ENCODE peak calls at places on chromosome 21, in six cellular contexts. Y is heart left ventricle, F is body of pancreas, X is adrenal gland, O is IMR-90, R is NB4. A is an unnamed sample.

GRCh38 chr21:42336065-42336464 is 14.7 kb downstream of the TFF2 start:
- DNase-seq in Y (no peak), F (no peak), X (peak; percentile 11), O (peak; percentile 19), R (no peak), A (no peak)

GRCh38 chr21:29904359-29905282 is 35.2 kb downstream of the GRIK1 start:
- DNase-seq in Y (no peak), F (no peak), X (no peak), O (no peak), R (no peak), A (no peak)

GRCh38 chr21:14923468-14923867 is 141.3 kb downstream of the NRIP1 start:
- DNase-seq in Y (no peak), F (no peak), X (no peak), O (peak; percentile 63), R (no peak), A (no peak)

GRCh38 chr21:14874379-14874778 is 190.4 kb downstream of the NRIP1 start:
- DNase-seq in Y (no peak), F (no peak), X (no peak), O (no peak), R (no peak), A (no peak)

GRCh38 chr21:29449306-29449940 is 150.7 kb downstream of the BACH1 start:
- DNase-seq in Y (no peak), F (no peak), X (no peak), O (no peak), R (no peak), A (no peak)

GRCh38 chr21:36859744-36860501 is 106.5 kb downstream of the HLCS start:
- DNase-seq in Y (peak; percentile 86), F (peak; percentile 90), X (peak; percentile 84), O (peak; percentile 29), R (peak; percentile 90), A (peak; percentile 60)

GRCh38 chr21:16058896-16059295 is 329.1 kb downstream of the USP25 start:
- DNase-seq in Y (no peak), F (no peak), X (no peak), O (no peak), R (no peak), A (no peak)

GRCh38 chr21:31901342-31901741 is 28.5 kb downstream of the HUNK start:
- DNase-seq in Y (no peak), F (peak; percentile 82), X (no peak), O (no peak), R (no peak), A (no peak)

GRCh38 chr21:36684957-36685714 is 13.8 kb upstream of the SIM2 start:
- DNase-seq in Y (no peak), F (no peak), X (no peak), O (no peak), R (no peak), A (no peak)

GRCh38 chr21:42472521-42472920 is 23.5 kb downstream of the RSPH1 start:
- DNase-seq in Y (no peak), F (no peak), X (peak; percentile 25), O (no peak), R (no peak), A (peak; percentile 58)

GRCh38 chr21:45974073-45975016 is 7.2 kb upstream of the COL6A1 start:
- DNase-seq in Y (peak; percentile 76), F (peak; percentile 32), X (peak; percentile 70), O (peak; percentile 82), R (peak; percentile 53), A (peak; percentile 93)

GRCh38 chr21:41368361-41369104 is 6.7 kb downstream of the MX2 start:
- DNase-seq in Y (no peak), F (peak; percentile 10), X (no peak), O (no peak), R (no peak), A (no peak)

GRCh38 chr21:36688324-36688723 is 10.6 kb upstream of the SIM2 start:
- DNase-seq in Y (no peak), F (no peak), X (no peak), O (no peak), R (no peak), A (no peak)

GRCh38 chr21:42366292-42367010 is at the start of gene TFF1:
- DNase-seq in Y (no peak), F (no peak), X (peak; percentile 79), O (peak; percentile 10), R (no peak), A (no peak)

GRCh38 chr21:46219591-46220239 is 8.9 kb downstream of the LSS start:
- DNase-seq in Y (no peak), F (no peak), X (no peak), O (no peak), R (no peak), A (no peak)

GRCh38 chr21:36542312-36543101 is 62.6 kb upstream of the CLDN14 start:
- DNase-seq in Y (no peak), F (no peak), X (peak; percentile 28), O (no peak), R (no peak), A (peak; percentile 66)

GRCh38 chr21:38729745-38730401 is 75.9 kb upstream of the ETS2 start:
- DNase-seq in Y (no peak), F (no peak), X (no peak), O (peak; percentile 9), R (no peak), A (no peak)

GRCh38 chr21:38735807-38736206 is 69.9 kb upstream of the ETS2 start:
- DNase-seq in Y (no peak), F (no peak), X (no peak), O (no peak), R (no peak), A (no peak)

GRCh38 chr21:38733973-38734546 is 71.7 kb upstream of the ETS2 start:
- DNase-seq in Y (peak; percentile 85), F (peak; percentile 86), X (peak; percentile 96), O (peak; percentile 80), R (peak; percentile 72), A (peak; percentile 89)
- H3K4me3 ChIP-seq in Y (peak overlapping the region; percentile 38), F (no peak overlapping the region), X (no peak overlapping the region), O (peak overlapping the region; percentile 43), R (peak overlapping the region; percentile 57), A (no peak overlapping the region)

GRCh38 chr21:38806942-38807284 is 1.2 kb downstream of the ETS2 start:
- DNase-seq in Y (no peak), F (no peak), X (no peak), O (peak; percentile 49), R (no peak), A (no peak)

GRCh38 chr21:38804617-38805281 is 980 bp upstream of the ETS2 start:
- DNase-seq in Y (peak; percentile 81), F (peak; percentile 72), X (peak; percentile 87), O (peak; percentile 54), R (peak; percentile 62), A (peak; percentile 95)

GRCh38 chr21:38806153-38806941 is 618 bp downstream of the ETS2 start:
- DNase-seq in Y (peak; percentile 49), F (peak; percentile 45), X (no peak), O (no peak), R (peak; percentile 55), A (no peak)

GRCh38 chr21:38804030-38804616 is 1.6 kb upstream of the ETS2 start:
- DNase-seq in Y (no peak), F (no peak), X (no peak), O (peak; percentile 60), R (no peak), A (no peak)

DNA sequence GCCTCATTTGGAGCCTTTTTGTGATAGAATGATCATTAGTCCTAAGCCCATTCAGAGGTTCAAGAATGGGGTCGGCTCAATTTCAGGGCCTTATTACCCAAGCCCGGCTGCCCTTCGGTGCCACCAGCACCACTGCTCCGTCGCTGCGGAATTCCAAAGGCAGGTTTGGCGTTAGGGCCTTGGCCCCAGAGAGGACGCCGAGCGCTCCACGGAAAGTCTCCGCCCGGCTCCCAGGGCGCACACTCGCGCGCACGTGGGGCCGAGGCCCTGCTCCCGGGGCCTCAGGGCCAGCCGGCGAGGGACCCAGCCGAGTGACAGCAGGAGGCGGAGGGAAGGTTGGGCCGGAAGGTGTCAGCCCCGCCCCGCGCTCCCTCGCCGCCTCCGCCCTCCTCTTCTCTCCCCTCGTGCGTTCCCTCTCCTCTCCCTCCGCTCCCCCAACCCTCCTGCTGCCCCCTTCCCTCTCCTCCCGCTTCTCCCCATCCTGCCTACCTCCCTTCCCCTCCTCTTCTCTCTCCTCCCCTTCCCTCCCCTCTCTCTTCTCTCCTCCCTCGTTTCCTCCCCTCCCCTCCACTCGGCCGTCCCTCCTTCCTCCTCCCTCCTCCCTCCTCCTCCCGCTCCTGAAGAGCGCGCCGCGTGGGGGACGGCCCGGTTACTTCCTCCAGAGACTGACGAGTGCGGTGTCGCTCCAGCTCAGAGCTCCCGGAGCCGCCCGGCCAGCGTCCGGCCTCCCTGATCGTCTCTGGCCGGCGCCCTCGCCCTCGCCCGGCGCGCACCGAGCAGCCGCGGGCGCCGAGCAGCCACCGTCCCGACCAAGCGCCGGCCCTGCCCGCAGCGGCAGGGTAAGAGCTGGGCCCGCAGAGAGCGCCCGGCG is at the start of gene ETS2:
- DNase-seq in Y (peak; percentile 95), F (peak; percentile 87), X (peak; percentile 92), O (peak; percentile 92), R (peak; percentile 95), A (peak; percentile 98)
- TF ChIP-seq POLR2A in Y (peak; percentile 93), F (peak; percentile 89), X (peak; percentile 97), O (peak; percentile 98), R (peak; percentile 59), A (peak; percentile 87)

DNA sequence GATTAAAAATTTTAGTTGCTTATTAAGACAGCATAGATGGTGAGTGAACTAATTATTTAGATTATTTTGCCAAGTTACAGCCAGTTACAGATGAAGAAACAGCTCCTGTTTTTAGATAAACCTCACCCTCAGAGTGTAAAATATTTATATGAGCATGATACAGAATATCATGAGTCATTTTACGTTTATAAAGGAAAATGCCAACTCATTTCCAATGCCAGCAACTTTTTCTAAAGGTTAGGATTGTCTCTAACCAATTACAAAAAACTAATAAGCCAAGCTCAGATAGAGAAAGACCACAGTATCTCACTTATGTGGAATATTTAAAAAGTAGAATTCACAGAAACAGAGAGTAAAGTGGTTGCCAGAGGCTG is 590.1 kb downstream of the LTN1 start:
- DNase-seq in Y (no peak), F (no peak), X (no peak), O (peak; percentile 47), R (no peak), A (no peak)
- TF ChIP-seq CTCF in Y (no peak), F (no peak), X (no peak), O (no peak), R (no peak), A (no peak)

GRCh38 chr21:44959376-44960091 is 19.7 kb downstream of the SLX9 start:
- DNase-seq in Y (no peak), F (no peak), X (no peak), O (no peak), R (no peak), A (no peak)

GRCh38 chr21:44957047-44957831 is 17.4 kb downstream of the SLX9 start:
- DNase-seq in Y (no peak), F (no peak), X (no peak), O (no peak), R (no peak), A (no peak)

GRCh38 chr21:44956356-44957046 is 16.7 kb downstream of the SLX9 start:
- DNase-seq in Y (no peak), F (no peak), X (no peak), O (no peak), R (no peak), A (no peak)

GRCh38 chr21:44958471-44959191 is 18.8 kb downstream of the SLX9 start:
- DNase-seq in Y (peak; percentile 89), F (peak; percentile 42), X (peak; percentile 92), O (peak; percentile 67), R (no peak), A (peak; percentile 93)

DNA sequence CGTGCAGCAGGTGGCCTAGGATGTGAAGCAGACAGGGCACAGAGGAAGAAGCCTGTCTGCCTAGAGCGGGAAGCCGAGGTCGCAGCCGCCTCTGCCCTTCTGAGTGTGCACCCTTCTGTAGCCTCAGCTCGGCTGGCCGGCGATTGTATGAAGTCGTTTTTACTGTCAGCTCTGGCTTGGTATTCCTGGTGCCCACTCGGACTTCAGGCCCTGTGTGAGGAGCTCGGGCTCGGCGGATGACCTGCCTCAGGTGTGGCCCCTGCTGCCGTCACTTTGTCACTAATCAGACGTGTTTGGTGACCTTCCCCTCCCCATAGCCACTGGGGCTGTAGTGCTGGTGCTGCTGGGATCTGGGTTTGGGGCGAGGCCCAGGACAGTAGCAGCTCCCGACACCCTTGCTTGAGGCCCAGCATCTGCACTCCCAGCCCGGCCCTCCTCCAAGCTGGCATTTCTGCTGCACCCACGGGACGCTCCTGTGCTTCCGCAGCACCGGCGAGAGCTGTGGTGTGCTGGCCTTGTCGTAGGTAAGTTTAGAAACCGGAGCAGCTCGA is 18.1 kb downstream of the SLX9 start:
- DNase-seq in Y (no peak), F (no peak), X (no peak), O (no peak), R (no peak), A (no peak)
- H3K4me3 ChIP-seq in Y (no peak overlapping the region), F (no peak overlapping the region), X (no peak overlapping the region), O (no peak overlapping the region), R (no peak overlapping the region), A (no peak overlapping the region)